ENCODE peak calls at places on chromosomes 11 and 22, in six cellular contexts. H is colonic mucosa, F is endothelial cell, W is cardiac muscle cell, G is mammary epithelial cell, O is neural progenitor cell. Q is an unnamed sample.

GRCh38 chr11:29989181-29989580 is 27.6 kb downstream of the KCNA4 start:
- DNase-seq in W (peak), O (no peak), G (peak), H (no peak), F (no peak), Q (no peak)

GRCh38 chr22:35205141-35205775 is 52.0 kb upstream of the HMGXB4 start:
- DNase-seq in W (no peak), H (no peak), F (no peak), G (no peak), O (peak), Q (no peak)

GRCh38 chr11:92061648-92062047 is 163.0 kb upstream of the FAT3 start:
- DNase-seq in W (no peak), O (no peak), F (no peak), H (no peak), G (no peak), Q (no peak)

GRCh38 chr11:20840341-20840740 is 171.0 kb downstream of the NELL1 start:
- DNase-seq in O (no peak), F (no peak), H (no peak), G (no peak), W (no peak), Q (no peak)

GRCh38 chr11:101446238-101446637 is 137.6 kb downstream of the TRPC6 start:
- DNase-seq in O (no peak), H (no peak), F (no peak), W (peak), G (peak), Q (peak)

GRCh38 chr11:271316-271715 is 6.9 kb upstream of the NLRP6 start:
- DNase-seq in O (no peak), G (no peak), F (no peak), H (peak), W (no peak), Q (no peak)

GRCh38 chr22:45454260-45454659 is 40.8 kb downstream of the RIBC2 start:
- DNase-seq in W (peak), H (no peak), O (no peak), G (no peak), F (no peak), Q (peak)

GRCh38 chr11:43644626-43645299 is 35.8 kb upstream of the HSD17B12 start:
- DNase-seq in H (no peak), G (peak), F (no peak), W (peak), O (no peak), Q (no peak)

GRCh38 chr22:23178512-23179254 is 1.6 kb upstream of the BCR start:
- DNase-seq in F (peak), H (peak), W (peak), O (peak), G (peak), Q (no peak)

GRCh38 chr11:45615182-45615792 is 50.1 kb downstream of the CHST1 start:
- DNase-seq in W (no peak), F (no peak), G (no peak), H (no peak), O (no peak), Q (no peak)

GRCh38 chr22:18055619-18056160 is 22.1 kb upstream of the PEX26 start:
- DNase-seq in O (no peak), G (no peak), F (no peak), H (no peak), W (no peak), Q (no peak)

GRCh38 chr22:49363526-49364230 is 464.0 kb downstream of the BRD1 start:
- DNase-seq in O (no peak), F (no peak), W (no peak), G (no peak), H (peak), Q (no peak)

GRCh38 chr11:112440518-112440917 is 179.9 kb upstream of the PLET1 start:
- DNase-seq in F (peak), G (peak), W (no peak), O (peak), H (no peak), Q (no peak)

GRCh38 chr11:75245356-75246005 is 4.9 kb downstream of the TPBGL start:
- DNase-seq in H (no peak), F (no peak), O (peak), G (no peak), W (no peak), Q (no peak)

GRCh38 chr11:64804346-64805210 is 1.6 kb upstream of the MAP4K2 start:
- DNase-seq in F (no peak), G (no peak), O (peak), H (no peak), W (no peak), Q (no peak)

GRCh38 chr22:36988075-36988474 is 31.2 kb downstream of the TST start:
- DNase-seq in O (no peak), H (no peak), F (no peak), W (no peak), G (no peak), Q (no peak)

GRCh38 chr22:25153961-25154685 is 45.5 kb upstream of the CRYBB3 start:
- DNase-seq in O (peak), F (no peak), G (peak), H (peak), W (peak), Q (no peak)

GRCh38 chr22:42780070-42780540 is 59.4 kb upstream of the A4GALT start:
- DNase-seq in G (peak), H (peak), W (peak), F (peak), O (peak), Q (peak)

GRCh38 chr11:62340269-62340901 is 3.1 kb downstream of the ASRGL1 start:
- DNase-seq in W (peak), H (peak), G (peak), F (peak), O (peak), Q (peak)

GRCh38 chr11:36333468-36333867 is 37.4 kb downstream of the PRR5L start:
- DNase-seq in G (peak), F (no peak), O (no peak), W (peak), H (no peak), Q (no peak)

GRCh38 chr11:17197431-17197898 is 10.3 kb downstream of the PIK3C2A start:
- DNase-seq in F (no peak), O (no peak), W (no peak), H (no peak), G (peak), Q (no peak)

GRCh38 chr11:113562981-113563461 is 87.8 kb upstream of the DRD2 start:
- DNase-seq in G (no peak), W (no peak), H (no peak), F (no peak), O (no peak), Q (no peak)

GRCh38 chr11:89182773-89183172 is 5.1 kb downstream of the TYR start:
- DNase-seq in H (no peak), W (no peak), F (no peak), O (no peak), G (no peak), Q (no peak)

GRCh38 chr22:36927671-36928070 is 14.2 kb downstream of the CSF2RB start:
- DNase-seq in G (no peak), O (no peak), H (no peak), W (no peak), F (no peak), Q (no peak)

GRCh38 chr22:40509401-40510134 is 127.0 kb downstream of the MRTFA start:
- DNase-seq in O (no peak), W (peak), G (peak), H (peak), F (no peak), Q (peak)

GRCh38 chr22:31490496-31490925 is 869 bp upstream of the EIF4ENIF1 start:
- DNase-seq in G (peak), H (peak), F (peak), W (peak), O (peak), Q (no peak)

GRCh38 chr11:120031156-120031555 is 106.8 kb downstream of the TRIM29 start:
- DNase-seq in O (no peak), W (no peak), G (no peak), F (no peak), H (no peak), Q (no peak)
- TF ChIP-seq CTCF in O (no peak), W (no peak), G (no peak), F (no peak), H (no peak), Q (no peak)

DNA sequence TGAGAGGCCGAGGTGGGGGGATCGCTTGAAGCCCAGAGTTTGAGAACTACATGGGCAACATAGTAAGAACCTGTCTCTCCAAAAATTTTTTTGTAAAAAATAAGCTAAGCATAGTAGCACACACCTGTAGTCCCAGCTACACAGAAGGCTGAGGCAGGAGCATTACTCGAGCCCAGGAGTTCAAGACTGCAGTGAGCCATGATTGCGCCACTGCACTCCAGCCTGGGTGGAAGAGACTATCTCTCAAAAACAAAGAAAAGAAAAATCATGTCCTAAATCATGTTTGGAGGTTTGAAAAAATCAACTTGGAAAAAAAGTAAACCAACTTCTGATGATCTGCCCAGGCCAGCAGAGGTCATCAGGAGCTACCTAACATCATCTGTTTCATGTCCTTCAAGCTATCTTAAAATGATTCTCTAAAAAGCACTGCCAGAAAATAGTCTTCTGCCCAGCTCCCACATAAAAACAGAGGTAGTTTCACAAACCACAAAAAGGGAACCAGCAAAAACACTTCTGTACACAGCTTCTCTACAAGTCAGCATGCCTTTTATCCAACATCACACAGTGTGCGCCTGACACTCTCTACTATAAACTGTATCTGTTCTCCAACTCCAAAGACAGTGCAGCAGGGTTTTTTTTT is 165.0 kb downstream of the SOX6 start:
- DNase-seq in F (no peak), G (no peak), O (no peak), W (no peak), H (no peak), Q (no peak)
- TF ChIP-seq CTCF in F (no peak), G (no peak), O (no peak), W (no peak), H (no peak), Q (no peak)

DNA sequence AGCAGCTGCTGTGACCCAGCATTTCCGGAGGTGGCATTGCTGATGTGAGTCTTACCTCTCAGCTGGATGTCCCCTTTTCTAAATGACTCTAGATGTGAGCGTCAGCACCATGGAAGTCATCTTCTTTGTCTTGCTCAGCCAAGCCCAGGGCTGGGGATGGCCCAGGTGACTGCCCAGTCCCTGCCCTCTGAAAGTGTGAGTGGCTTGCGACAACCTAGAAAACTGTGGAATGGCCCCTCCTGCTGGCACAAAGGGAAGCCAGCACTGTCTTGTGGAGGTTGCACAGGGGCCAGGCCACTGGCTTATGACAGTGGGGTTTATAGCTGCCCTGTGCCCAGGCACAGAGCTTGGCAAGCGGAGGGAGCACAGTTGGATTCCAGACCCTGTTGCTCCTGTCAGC is 6.2 kb downstream of the TUB start:
- DNase-seq in F (peak), O (peak), W (no peak), H (no peak), G (no peak), Q (no peak)
- TF ChIP-seq CTCF in F (peak), O (peak), W (peak), H (no peak), G (peak), Q (peak)

DNA sequence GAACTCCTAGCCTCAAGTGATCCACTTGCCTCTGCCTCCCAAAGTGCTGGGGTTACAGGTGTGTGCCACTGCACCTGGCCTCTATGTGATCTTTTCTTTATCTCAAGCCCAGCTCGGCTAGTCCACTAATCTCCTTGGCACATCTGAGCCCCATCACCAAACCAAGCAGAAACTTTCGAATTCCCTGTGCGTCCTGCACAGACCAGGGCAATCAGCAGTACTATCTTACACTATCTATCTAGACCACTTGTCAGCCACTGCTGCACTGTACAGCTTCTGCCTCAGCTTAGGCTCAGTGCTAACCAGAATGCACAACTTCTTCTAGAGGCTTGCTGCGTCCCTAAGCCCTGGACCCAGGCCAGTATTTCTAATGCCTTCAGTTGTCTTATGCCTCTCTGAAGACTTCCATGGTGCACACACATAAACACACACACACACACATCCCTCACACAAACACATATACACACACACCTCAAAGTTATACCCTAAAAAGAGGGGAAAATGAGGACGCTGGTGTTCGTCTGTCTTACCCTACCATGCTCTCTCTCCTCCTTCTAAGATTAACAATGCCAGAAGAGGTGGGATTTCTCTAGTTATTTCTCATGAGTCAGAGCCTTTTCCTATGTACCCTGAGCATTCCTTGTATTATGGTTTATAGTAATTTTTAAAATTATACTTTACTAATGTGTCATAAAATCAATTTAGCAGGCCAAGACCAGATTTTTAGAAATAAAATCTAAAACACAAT is 59.3 kb upstream of the FAM181B start:
- DNase-seq in F (no peak), W (no peak), O (no peak), H (no peak), G (no peak), Q (no peak)
- TF ChIP-seq CTCF in F (no peak), W (no peak), O (no peak), H (no peak), G (no peak), Q (no peak)